ENCODE peak calls at places on chromosomes 4 and X, in six cellular contexts. W is HepG2, X is SK-N-SH, K is GM12878, E is K562, Z is H1. O is an unnamed sample.

GRCh38 chrX:137031517-137032377 is 2.0 kb downstream of the GPR101 start:
- DNase-seq in Z (peak), W (no peak), K (peak), X (peak), E (peak), O (peak)

GRCh38 chrX:100410083-100410590 is at the start of gene PCDH19:
- DNase-seq in E (no peak), W (no peak), X (peak), Z (peak), K (no peak), O (no peak)

GRCh38 chr4:97252615-97253154 is 890.6 kb downstream of the STPG2 start:
- DNase-seq in E (no peak), K (no peak), W (no peak), Z (no peak), X (no peak), O (no peak)

GRCh38 chr4:15438939-15439524 is 11.2 kb downstream of the C1QTNF7 start:
- DNase-seq in K (no peak), W (no peak), E (no peak), Z (no peak), X (no peak), O (no peak)

GRCh38 chr4:127686656-127687055 is 43.5 kb upstream of the SLC25A31 start:
- DNase-seq in X (no peak), E (no peak), W (no peak), K (no peak), Z (no peak), O (no peak)

GRCh38 chr4:83821493-83821892 is 285.6 kb downstream of the GPAT3 start:
- DNase-seq in E (no peak), W (no peak), Z (no peak), K (no peak), X (no peak), O (no peak)

GRCh38 chr4:10108391-10108790 is 8.2 kb downstream of the WDR1 start:
- DNase-seq in X (no peak), Z (no peak), K (no peak), W (no peak), E (no peak), O (no peak)

GRCh38 chr4:1345905-1346780 is 865 bp upstream of the UVSSA start:
- DNase-seq in X (peak), W (peak), K (no peak), Z (peak), E (peak), O (peak)

GRCh38 chr4:23438764-23439163 is 451.1 kb downstream of the PPARGC1A start:
- DNase-seq in X (no peak), K (no peak), Z (no peak), W (no peak), E (no peak), O (no peak)

GRCh38 chr4:26850528-26850927 is 10.1 kb upstream of the STIM2 start:
- DNase-seq in K (no peak), W (no peak), Z (no peak), X (no peak), E (no peak), O (no peak)

GRCh38 chr4:110621839-110622751 is 782 bp downstream of the PITX2 start:
- DNase-seq in K (no peak), E (no peak), Z (peak), W (no peak), X (no peak), O (no peak)

GRCh38 chr4:64340243-64341110 is 68.8 kb downstream of the TECRL start:
- DNase-seq in W (no peak), X (no peak), K (no peak), E (no peak), Z (no peak), O (no peak)

GRCh38 chr4:680565-680930 is 6.2 kb downstream of the MYL5 start:
- DNase-seq in K (no peak), X (peak), Z (peak), E (peak), W (no peak), O (no peak)

GRCh38 chrX:16484338-16484737 is 165.6 kb upstream of the S100G start:
- DNase-seq in X (no peak), W (no peak), Z (no peak), E (no peak), K (no peak), O (peak)

GRCh38 chr4:77581724-77582123 is 23.9 kb upstream of the CXCL13 start:
- DNase-seq in K (no peak), E (no peak), W (no peak), Z (no peak), X (no peak), O (no peak)

GRCh38 chr4:15598644-15599043 is 56.5 kb downstream of the FBXL5 start:
- DNase-seq in W (no peak), K (no peak), Z (no peak), X (no peak), E (no peak), O (no peak)

GRCh38 chr4:117893207-117893606 is 141.1 kb upstream of the NDST3 start:
- DNase-seq in W (no peak), X (no peak), Z (no peak), K (no peak), E (no peak), O (no peak)

GRCh38 chr4:150997141-150997540 is 17.9 kb downstream of the LRBA start:
- DNase-seq in X (no peak), W (no peak), Z (no peak), E (no peak), K (no peak), O (no peak)

GRCh38 chr4:77817304-77818076 is 1.7 kb downstream of the CNOT6L start:
- DNase-seq in Z (no peak), E (no peak), X (no peak), W (peak), K (no peak), O (peak)

GRCh38 chr4:88318751-88319350 is 34.5 kb upstream of the PPM1K start:
- DNase-seq in X (no peak), Z (peak), K (no peak), E (no peak), W (no peak), O (no peak)

GRCh38 chrX:107825698-107826285 is at the start of gene MID2:
- DNase-seq in Z (peak), W (no peak), X (peak), K (no peak), E (no peak), O (no peak)
- TF ChIP-seq GABPA in Z (no peak), W (no peak), X (no peak), K (no peak), E (no peak), O (no peak)

GRCh38 chr4:184476660-184477059 is 2.3 kb upstream of the IRF2 start:
- DNase-seq in E (no peak), K (no peak), W (no peak), X (no peak), Z (no peak), O (peak)
- TF ChIP-seq CTCF in E (no peak), K (no peak), W (no peak), X (no peak), Z (no peak), O (no peak)

GRCh38 chr4:163816494-163816893 is 322.0 kb downstream of the TMA16 start:
- DNase-seq in X (no peak), K (no peak), E (no peak), Z (no peak), W (no peak), O (no peak)
- TF ChIP-seq GABPA in X (no peak), K (no peak), E (no peak), Z (no peak), W (no peak), O (no peak)

GRCh38 chrX:135421932-135422809 is at the start of gene SMIM10L2A:
- DNase-seq in W (no peak), Z (peak), E (peak), X (peak), K (no peak), O (no peak)
- TF ChIP-seq CTCF in W (no peak), Z (no peak), E (no peak), X (no peak), K (no peak), O (no peak)

GRCh38 chr4:111937368-111937767 is 207.9 kb upstream of the FAM241A start:
- DNase-seq in E (no peak), X (no peak), Z (no peak), W (peak), K (no peak), O (no peak)
- TF ChIP-seq GABPA in E (no peak), X (no peak), Z (no peak), W (no peak), K (no peak), O (no peak)

DNA sequence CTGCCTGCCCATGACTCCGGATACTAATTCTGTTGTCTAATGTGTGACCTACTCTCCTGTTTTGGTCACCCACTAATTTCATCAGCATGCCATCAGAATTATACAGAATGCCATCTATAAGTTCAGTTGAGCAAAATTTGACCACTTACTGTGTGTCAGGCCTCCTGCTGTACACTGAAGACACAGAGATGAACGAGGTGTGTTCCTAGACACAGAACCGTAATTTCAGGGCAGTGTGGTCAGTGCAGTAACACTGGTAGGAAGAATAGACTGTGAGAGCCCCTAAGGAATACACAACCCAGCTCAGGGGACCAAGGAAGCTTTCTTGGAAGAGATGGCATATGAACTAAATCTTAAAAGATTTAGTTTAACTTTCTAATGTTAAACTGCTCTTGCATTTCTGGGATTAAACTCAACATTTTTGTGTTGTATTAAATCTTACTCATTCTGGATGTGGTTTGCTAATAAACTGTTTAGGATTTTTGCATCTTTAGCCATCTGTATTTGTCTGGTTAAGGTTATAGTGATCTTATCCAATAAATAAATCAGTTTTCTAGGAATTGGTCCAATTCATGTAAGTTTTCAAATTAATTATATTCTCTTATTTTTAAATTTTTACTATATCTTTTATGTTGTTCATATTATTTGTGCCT is 34.3 kb downstream of the KANTR start:
- DNase-seq in K (no peak), E (no peak), W (no peak), X (no peak), Z (no peak), O (no peak)
- TF ChIP-seq CTCF in K (no peak), E (no peak), W (no peak), X (no peak), Z (no peak), O (no peak)